ENCODE peak calls at places on chromosome 11, in four cellular contexts. A, R, G and N are unnamed samples.

GRCh38 chr11:19508166-19508565 is 204.5 kb upstream of the NAV2 start:
- DNase-seq in A (no peak), R (peak), G (no peak), N (no peak)

GRCh38 chr11:71200761-71201160 is 51.6 kb downstream of the SHANK2 start:
- DNase-seq in A (no peak), R (no peak), G (no peak), N (no peak)

GRCh38 chr11:118162846-118163245 is 10.2 kb upstream of the SCN4B start:
- DNase-seq in A (no peak), R (no peak), G (no peak), N (no peak)

GRCh38 chr11:103897156-103897555 is 139.3 kb upstream of the DDI1 start:
- DNase-seq in A (no peak), R (no peak), G (no peak), N (no peak)

GRCh38 chr11:116782728-116783127 is 5.1 kb downstream of the ZPR1 start:
- DNase-seq in A (no peak), R (no peak), G (no peak), N (no peak)

GRCh38 chr11:120867531-120867930 is 156.4 kb upstream of the TBCEL start:
- DNase-seq in A (no peak), R (no peak), G (no peak), N (no peak)

GRCh38 chr11:72221386-72221785 is 3.2 kb upstream of the INPPL1 start:
- DNase-seq in A (no peak), R (peak), G (no peak), N (no peak)

GRCh38 chr11:4375431-4376113 is 7.4 kb upstream of the OR52B4 start:
- DNase-seq in A (no peak), R (no peak), G (no peak), N (no peak)

GRCh38 chr11:122177238-122177637 is 61.2 kb upstream of the BLID start:
- DNase-seq in A (no peak), R (no peak), G (no peak), N (no peak)

GRCh38 chr11:61254403-61255025 is 13.5 kb downstream of the PGA5 start:
- DNase-seq in A (peak), R (peak), G (peak), N (no peak)

GRCh38 chr11:69449320-69450063 is 32.0 kb upstream of the LINC01488 start:
- DNase-seq in A (peak), R (peak), G (peak), N (no peak)

GRCh38 chr11:17581732-17582053 is 34.6 kb downstream of the OTOG start:
- DNase-seq in A (no peak), R (peak), G (no peak), N (no peak)

GRCh38 chr11:123062892-123063395 is 1.0 kb upstream of the HSPA8 start:
- DNase-seq in A (no peak), R (no peak), G (no peak), N (no peak)

GRCh38 chr11:116600930-116601329 is 171.9 kb downstream of the BUD13 start:
- DNase-seq in A (no peak), R (no peak), G (no peak), N (no peak)

GRCh38 chr11:67270256-67271211 is 4.3 kb downstream of the GRK2 start:
- DNase-seq in A (no peak), R (no peak), G (peak), N (no peak)

GRCh38 chr11:428295-428694 is 13.5 kb upstream of the SIGIRR start:
- DNase-seq in A (no peak), R (no peak), G (peak), N (no peak)

GRCh38 chr11:69049490-69049867 is 747 bp downstream of the TPCN2 start:
- DNase-seq in A (no peak), R (no peak), G (no peak), N (no peak)

GRCh38 chr11:96045622-96046456 is 121.9 kb upstream of the MTMR2 start:
- DNase-seq in A (peak), R (peak), G (no peak), N (peak)

GRCh38 chr11:33732176-33732575 is 4.0 kb downstream of the CD59 start:
- DNase-seq in A (no peak), R (no peak), G (no peak), N (no peak)

GRCh38 chr11:134142536-134142935 is 73.7 kb downstream of the JAM3 start:
- DNase-seq in A (no peak), R (no peak), G (no peak), N (no peak)

GRCh38 chr11:5476184-5476819 is 12.2 kb upstream of the OR52D1 start:
- DNase-seq in A (peak), R (peak), G (no peak), N (peak)

GRCh38 chr11:8018742-8019631 is 31.9 kb downstream of the EIF3F start:
- DNase-seq in A (peak), R (peak), G (peak), N (no peak)

GRCh38 chr11:94583885-94584500 is 16.8 kb downstream of the PIWIL4 start:
- DNase-seq in A (no peak), R (no peak), G (no peak), N (no peak)

DNA sequence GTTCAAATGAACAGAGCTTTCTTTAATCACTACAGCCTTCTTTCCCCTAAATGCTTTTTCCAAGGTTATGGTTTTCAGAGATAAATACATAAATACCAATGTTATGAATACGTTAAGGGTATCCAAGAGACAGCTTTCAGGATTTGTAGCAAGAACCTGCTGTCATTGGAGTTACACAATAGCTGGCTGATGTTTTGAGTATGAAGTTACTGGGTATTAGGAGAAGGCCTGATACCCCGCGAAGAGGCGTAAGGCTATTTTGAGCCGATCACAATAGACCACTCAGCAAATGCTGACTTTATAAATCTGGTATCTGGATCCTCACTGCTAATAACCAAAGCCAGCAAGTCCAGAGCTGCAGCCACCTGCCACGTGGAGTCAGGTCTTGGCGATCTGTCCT is 406.2 kb downstream of the CADM1 start:
- DNase-seq in A (no peak), R (no peak), G (no peak), N (no peak)
- TF ChIP-seq CTCF in A (no peak), R (no peak), G (no peak), N (no peak)

DNA sequence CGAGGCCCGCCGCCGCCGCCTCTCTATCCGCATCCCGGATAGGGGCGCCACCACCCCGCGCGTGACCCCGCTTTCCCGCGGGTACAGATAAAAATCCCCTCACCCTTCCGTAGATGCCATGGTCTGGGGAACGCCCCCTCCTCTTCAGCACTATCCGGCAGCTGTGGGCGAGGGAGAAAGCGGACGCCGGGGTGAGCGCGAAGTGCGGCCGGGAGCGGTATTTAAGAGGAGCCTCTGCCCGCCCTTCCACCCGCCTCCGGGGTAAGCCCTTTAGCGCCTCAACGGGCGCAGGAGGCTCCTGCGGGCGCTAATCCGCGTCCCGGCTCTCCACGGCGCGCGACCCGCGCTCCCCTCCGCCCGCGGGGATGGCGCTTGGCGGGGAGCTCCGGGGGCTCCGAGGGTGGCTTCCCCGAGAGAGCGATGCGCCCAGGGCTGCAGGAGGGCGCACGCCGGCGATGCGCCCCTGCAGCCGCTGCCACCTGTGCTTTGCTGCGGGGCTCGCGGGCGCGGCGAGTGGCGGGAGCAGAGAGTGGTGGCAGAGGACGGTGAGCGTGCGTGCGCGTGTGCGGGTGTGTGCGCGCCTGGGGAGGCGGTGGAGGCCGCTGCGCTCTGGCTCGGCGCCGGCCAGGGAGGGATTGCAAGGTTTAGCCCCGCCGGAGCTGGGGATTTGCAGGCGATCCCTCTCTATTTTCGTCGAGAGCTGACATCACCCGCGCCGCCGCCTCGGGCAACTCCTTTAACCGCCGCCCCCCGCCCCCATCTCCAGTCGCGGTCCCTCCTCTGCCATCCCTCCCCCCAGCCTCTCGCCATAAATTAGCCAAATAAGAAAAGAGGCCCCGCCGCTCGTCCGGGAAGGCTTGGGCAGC is at the start of gene SLC1A2:
- DNase-seq in A (no peak), R (no peak), G (peak), N (no peak)
- H3K4me3 ChIP-seq in A (peak), R (peak), G (peak), N (peak)

GRCh38 chr11:78916759-78917158 is 342.1 kb upstream of the NARS2 start:
- DNase-seq in A (no peak), R (no peak), G (no peak), N (no peak)
- TF ChIP-seq CTCF in A (no peak), R (no peak), G (no peak), N (no peak)

GRCh38 chr11:125457814-125458343 is 38.2 kb downstream of the FEZ1 start:
- DNase-seq in A (no peak), R (no peak), G (peak), N (peak)
- H3K4me3 ChIP-seq in A (no peak), R (no peak), G (no peak), N (no peak)

DNA sequence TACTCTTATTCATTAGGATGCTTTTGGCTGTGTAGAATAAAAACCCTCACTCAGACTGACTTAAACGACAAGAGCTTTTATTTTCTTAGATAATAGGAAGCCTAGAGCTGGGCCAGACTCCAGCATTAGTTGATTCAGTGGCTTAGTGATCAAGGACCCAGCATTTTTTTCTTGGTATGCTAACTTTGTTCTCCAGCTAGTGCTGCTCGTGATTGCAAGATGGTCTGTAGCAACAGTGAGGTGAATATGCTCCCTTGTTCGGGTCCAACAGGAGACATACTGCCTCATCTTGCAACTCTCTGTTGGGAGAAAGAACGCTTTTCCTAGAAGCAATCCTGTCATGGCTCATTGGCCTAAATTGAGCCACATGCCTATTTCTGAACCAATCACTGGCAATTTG is 33.5 kb downstream of the INSC start:
- DNase-seq in A (no peak), R (no peak), G (no peak), N (no peak)
- TF ChIP-seq CTCF in A (no peak), R (no peak), G (no peak), N (no peak)

GRCh38 chr11:26331911-26332571 is at the start of gene ANO3:
- DNase-seq in A (peak), R (peak), G (peak), N (peak)
- H3K4me3 ChIP-seq in A (no peak), R (peak), G (peak), N (peak)

GRCh38 chr11:64305691-64306562 is 603 bp downstream of the ESRRA start:
- DNase-seq in A (no peak), R (peak), G (peak), N (no peak)
- TF ChIP-seq CTCF in A (peak), R (no peak), G (peak), N (peak)